ENCODE peak calls at places on chromosomes 1 and 21, in eight cellular contexts. N is HCT116, M is K562, J is HepG2, R is H1, L is endothelial cell of umbilical vein, O is SK-N-SH, Z is GM12878. F is an unnamed sample.

GRCh38 chr1:207398986-207399385 is 55.1 kb upstream of the CR2 start:
- DNase-seq in N (no peak), M (no peak), J (no peak), R (no peak), L (no peak), O (no peak), Z (no peak), F (no peak)

GRCh38 chr1:14778882-14779594 is 180.6 kb downstream of the KAZN start:
- DNase-seq in N (peak; percentile 21), M (peak; percentile 87), J (peak; percentile 36), R (peak; percentile 43), L (no peak), O (peak; percentile 55), Z (no peak), F (no peak)

GRCh38 chr1:175009532-175009931 is 9.8 kb downstream of the CACYBP start:
- DNase-seq in N (no peak), M (no peak), J (no peak), R (no peak), L (peak; percentile 49), O (no peak), Z (no peak), F (no peak)

GRCh38 chr1:184755226-184756065 is 788 bp upstream of the EDEM3 start:
- DNase-seq in N (no peak), M (peak; percentile 55), J (no peak), R (no peak), L (no peak), O (peak; percentile 16), Z (no peak), F (no peak)

GRCh38 chr1:175268720-175269119 is 76.1 kb upstream of the KIAA0040 start:
- DNase-seq in N (peak; percentile 44), M (no peak), J (no peak), R (no peak), L (no peak), O (no peak), Z (no peak), F (no peak)

GRCh38 chr1:162218546-162218945 is 149.1 kb downstream of the NOS1AP start:
- DNase-seq in N (no peak), M (no peak), J (no peak), R (no peak), L (no peak), O (no peak), Z (no peak), F (no peak)

GRCh38 chr1:173802961-173803360 is 21.5 kb upstream of the DARS2 start:
- DNase-seq in N (no peak), M (no peak), J (peak; percentile 10), R (no peak), L (no peak), O (no peak), Z (no peak), F (no peak)

GRCh38 chr1:236021424-236022135 is 43.3 kb downstream of the NID1 start:
- DNase-seq in N (no peak), M (no peak), J (no peak), R (no peak), L (no peak), O (no peak), Z (no peak), F (no peak)

GRCh38 chr1:29703596-29703995 is 467.3 kb downstream of the PTPRU start:
- DNase-seq in N (no peak), M (peak; percentile 36), J (no peak), R (no peak), L (peak; percentile 39), O (peak; percentile 81), Z (no peak), F (no peak)

GRCh38 chr1:155062702-155063411 is 683 bp upstream of the EFNA4 start:
- DNase-seq in N (no peak), M (peak; percentile 87), J (peak; percentile 38), R (no peak), L (no peak), O (peak; percentile 47), Z (no peak), F (no peak)

GRCh38 chr1:230661976-230662375 is 19.7 kb downstream of the COG2 start:
- DNase-seq in N (no peak), M (no peak), J (no peak), R (no peak), L (no peak), O (no peak), Z (no peak), F (no peak)

GRCh38 chr1:3717715-3718601 is 34.3 kb upstream of the CCDC27 start:
- DNase-seq in N (no peak), M (peak; percentile 78), J (peak; percentile 33), R (no peak), L (no peak), O (no peak), Z (no peak), F (no peak)

GRCh38 chr21:20419780-20420179 is 578.4 kb upstream of the NCAM2 start:
- DNase-seq in N (no peak), M (no peak), J (no peak), R (no peak), L (no peak), O (no peak), Z (no peak), F (no peak)

GRCh38 chr1:93516164-93516563 is 68.2 kb downstream of the FNBP1L start:
- DNase-seq in N (peak; percentile 68), M (peak; percentile 10), J (no peak), R (no peak), L (no peak), O (no peak), Z (peak; percentile 12), F (no peak)

GRCh38 chr1:27643626-27644368 is 8.8 kb upstream of the FGR start:
- DNase-seq in N (peak; percentile 54), M (peak; percentile 78), J (peak; percentile 55), R (no peak), L (peak; percentile 54), O (peak; percentile 67), Z (no peak), F (no peak)

DNA sequence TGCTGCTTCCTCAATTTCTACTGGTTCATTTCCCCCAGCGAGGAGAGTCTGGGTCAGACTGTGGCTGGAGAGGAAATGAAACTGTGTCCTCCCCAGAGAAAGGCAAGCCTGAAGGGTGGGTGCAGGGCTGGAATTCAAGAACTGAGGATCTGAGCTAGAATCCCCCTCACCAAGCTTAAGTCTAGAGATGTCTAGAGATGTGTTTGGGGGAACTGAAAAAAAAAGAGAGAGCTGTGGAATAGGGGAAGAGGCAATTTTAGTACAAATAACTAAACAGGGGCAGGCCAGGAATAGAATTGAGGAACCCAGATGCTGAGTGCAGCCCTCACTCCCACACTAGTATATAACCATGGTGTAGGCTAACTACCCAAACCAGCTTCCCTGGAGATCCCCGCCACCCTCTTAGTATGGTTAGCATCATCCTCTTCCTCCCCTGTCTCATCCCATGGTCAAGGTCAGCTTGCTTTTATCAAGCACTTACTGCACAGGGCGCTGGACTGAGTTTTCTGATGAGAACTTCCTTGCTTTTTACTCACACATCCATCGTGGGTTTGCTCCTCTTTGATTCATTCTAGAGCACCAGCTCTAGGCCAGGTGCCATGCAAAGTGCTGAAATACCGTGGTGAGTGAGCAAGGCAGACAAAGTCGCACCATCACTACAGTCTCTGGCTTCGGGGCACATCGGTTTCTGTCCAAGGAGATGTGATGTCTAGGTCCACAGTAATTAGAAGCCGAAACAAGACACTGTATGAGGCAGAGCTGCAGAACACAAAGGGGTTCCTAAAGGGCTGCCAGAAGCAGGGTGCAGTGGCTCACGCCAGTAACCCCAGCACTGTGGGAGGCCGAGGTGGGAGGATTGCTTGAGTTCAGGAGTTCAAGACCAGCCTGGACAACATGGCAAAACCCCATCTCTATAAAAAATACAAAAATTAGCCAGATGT is 112.9 kb upstream of the IPO9 start:
- DNase-seq in N (no peak), M (no peak), J (no peak), R (no peak), L (no peak), O (no peak), Z (peak; percentile 23), F (no peak)
- H3K9ac ChIP-seq in N (peak overlapping the region; percentile 66), M (no peak overlapping the region), J (no peak overlapping the region), R (no peak overlapping the region), L (no peak overlapping the region), O (peak overlapping the region; percentile 78), Z (no peak overlapping the region), F (no peak overlapping the region)

DNA sequence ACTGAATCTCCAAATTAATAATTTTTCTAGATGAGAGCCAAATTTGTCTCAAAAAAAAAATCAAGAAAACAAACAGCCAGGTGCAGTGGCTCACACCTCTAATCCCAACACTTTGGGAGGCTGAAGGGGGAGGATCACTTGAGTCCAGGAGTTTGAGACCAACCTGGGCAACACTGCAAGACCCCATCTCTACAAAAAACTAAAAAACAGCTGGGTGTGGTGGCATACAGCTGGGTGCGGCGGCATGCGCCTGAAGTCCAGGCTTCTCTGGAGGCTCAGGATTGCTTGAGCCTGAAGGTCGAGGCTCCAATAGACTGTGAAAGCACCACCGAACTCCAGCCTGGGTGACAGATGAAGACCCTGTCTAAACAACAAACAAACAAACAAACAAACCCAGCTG is 14.0 kb downstream of the ACBD3 start:
- DNase-seq in N (no peak), M (no peak), J (no peak), R (no peak), L (no peak), O (no peak), Z (no peak), F (no peak)
- TF ChIP-seq POLR2AphosphoS5 in N (no peak), M (no peak), J (no peak), R (no peak), L (no peak), O (no peak), Z (no peak), F (no peak)

GRCh38 chr1:209646558-209646957 is 5.7 kb downstream of the LAMB3 start:
- DNase-seq in N (no peak), M (peak; percentile 39), J (no peak), R (no peak), L (no peak), O (no peak), Z (no peak), F (no peak)

GRCh38 chr1:209641216-209642181 is 10.7 kb downstream of the LAMB3 start:
- DNase-seq in N (no peak), M (peak; percentile 60), J (no peak), R (no peak), L (peak; percentile 60), O (no peak), Z (no peak), F (no peak)

GRCh38 chr1:209643295-209644020 is 8.8 kb downstream of the LAMB3 start:
- DNase-seq in N (no peak), M (no peak), J (no peak), R (no peak), L (peak; percentile 44), O (no peak), Z (no peak), F (no peak)

GRCh38 chr1:209645574-209646452 is 6.4 kb downstream of the LAMB3 start:
- DNase-seq in N (no peak), M (peak; percentile 93), J (no peak), R (no peak), L (no peak), O (no peak), Z (no peak), F (no peak)

DNA sequence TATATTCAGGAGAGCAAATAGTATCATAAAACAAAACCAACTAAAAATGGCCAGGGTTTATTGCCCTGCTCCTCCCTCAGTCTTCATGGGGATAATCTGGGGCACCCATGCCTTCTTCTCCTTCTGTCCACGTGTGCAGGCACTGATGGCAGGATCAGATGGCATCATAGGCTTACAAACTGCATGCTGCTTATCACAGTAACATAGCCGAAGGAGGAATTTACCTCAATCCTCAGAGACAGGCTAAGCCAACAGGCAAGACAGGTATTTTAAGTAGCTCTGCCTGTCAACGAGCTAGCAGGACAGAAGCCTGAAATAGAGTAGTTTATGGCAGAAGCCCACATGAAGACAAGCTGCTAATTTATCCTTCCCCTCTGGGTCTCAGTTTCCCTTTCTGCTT is 9.4 kb downstream of the LAMB3 start:
- DNase-seq in N (no peak), M (no peak), J (no peak), R (no peak), L (no peak), O (no peak), Z (no peak), F (no peak)
- H3K27ac ChIP-seq in N (no peak overlapping the region), M (no peak overlapping the region), J (no peak overlapping the region), R (no peak overlapping the region), L (no peak overlapping the region), O (peak overlapping the region; percentile 71), Z (no peak overlapping the region), F (no peak overlapping the region)

GRCh38 chr1:12178511-12178910 is 11.7 kb downstream of the TNFRSF1B start:
- DNase-seq in N (no peak), M (no peak), J (no peak), R (no peak), L (no peak), O (no peak), Z (no peak), F (no peak)
- H3K9ac ChIP-seq in N (peak overlapping the region; percentile 12), M (no peak overlapping the region), J (no peak overlapping the region), R (no peak overlapping the region), L (peak overlapping the region; percentile 69), O (no peak overlapping the region), Z (no peak overlapping the region), F (no peak overlapping the region)